ENCODE peak calls at places on chromosomes 1 and 21, in five cellular contexts. One of them, this sample, is unnamed.

GRCh38 chr1:155073377-155074272 is 5.0 kb upstream of the EFNA3 start:
- DNase-seq in natural killer cell: no peak
- DNase-seq in stimulated activated CD4-positive, alpha-beta T cell treated with anti-CD3 and anti-CD28 coated beads, Interleukin-4, amount 100 ng/mL, for 48 hours: no peak
- DNase-seq in astrocyte: no peak
- DNase-seq in RPMI8226: no peak
- DNase-seq in this sample: peak

GRCh38 chr21:17688912-17689874 is 76.5 kb upstream of the BTG3 start:
- DNase-seq in natural killer cell: peak
- DNase-seq in stimulated activated CD4-positive, alpha-beta T cell treated with anti-CD3 and anti-CD28 coated beads, Interleukin-4, amount 100 ng/mL, for 48 hours: peak
- DNase-seq in astrocyte: peak
- DNase-seq in RPMI8226: peak
- DNase-seq in this sample: no peak

GRCh38 chr1:50333595-50333974 is 89.7 kb downstream of the DMRTA2 start:
- DNase-seq in natural killer cell: peak
- DNase-seq in stimulated activated CD4-positive, alpha-beta T cell treated with anti-CD3 and anti-CD28 coated beads, Interleukin-4, amount 100 ng/mL, for 48 hours: peak
- DNase-seq in astrocyte: no peak
- DNase-seq in RPMI8226: peak
- DNase-seq in this sample: peak

GRCh38 chr21:30717105-30717504 is 1.5 kb downstream of the KRTAP21-3 start:
- DNase-seq in natural killer cell: no peak
- DNase-seq in stimulated activated CD4-positive, alpha-beta T cell treated with anti-CD3 and anti-CD28 coated beads, Interleukin-4, amount 100 ng/mL, for 48 hours: no peak
- DNase-seq in astrocyte: peak
- DNase-seq in RPMI8226: no peak
- DNase-seq in this sample: no peak

GRCh38 chr1:83838573-83838972 is 160.4 kb downstream of the TTLL7 start:
- DNase-seq in natural killer cell: no peak
- DNase-seq in stimulated activated CD4-positive, alpha-beta T cell treated with anti-CD3 and anti-CD28 coated beads, Interleukin-4, amount 100 ng/mL, for 48 hours: no peak
- DNase-seq in astrocyte: no peak
- DNase-seq in RPMI8226: no peak
- DNase-seq in this sample: no peak

GRCh38 chr1:215022204-215022603 is 60.3 kb upstream of the KCNK2 start:
- DNase-seq in natural killer cell: no peak
- DNase-seq in stimulated activated CD4-positive, alpha-beta T cell treated with anti-CD3 and anti-CD28 coated beads, Interleukin-4, amount 100 ng/mL, for 48 hours: no peak
- DNase-seq in astrocyte: no peak
- DNase-seq in RPMI8226: no peak
- DNase-seq in this sample: no peak

GRCh38 chr1:53582211-53583020 is 123.2 kb downstream of the DMRTB1 start:
- DNase-seq in natural killer cell: peak
- DNase-seq in stimulated activated CD4-positive, alpha-beta T cell treated with anti-CD3 and anti-CD28 coated beads, Interleukin-4, amount 100 ng/mL, for 48 hours: no peak
- DNase-seq in astrocyte: no peak
- DNase-seq in RPMI8226: peak
- DNase-seq in this sample: no peak

GRCh38 chr21:35204125-35204524 is 155.0 kb upstream of the RUNX1 start:
- DNase-seq in natural killer cell: no peak
- DNase-seq in stimulated activated CD4-positive, alpha-beta T cell treated with anti-CD3 and anti-CD28 coated beads, Interleukin-4, amount 100 ng/mL, for 48 hours: no peak
- DNase-seq in astrocyte: peak
- DNase-seq in RPMI8226: no peak
- DNase-seq in this sample: no peak

GRCh38 chr1:201461783-201462441 is 7.1 kb downstream of the PHLDA3 start:
- DNase-seq in natural killer cell: no peak
- DNase-seq in stimulated activated CD4-positive, alpha-beta T cell treated with anti-CD3 and anti-CD28 coated beads, Interleukin-4, amount 100 ng/mL, for 48 hours: no peak
- DNase-seq in astrocyte: peak
- DNase-seq in RPMI8226: no peak
- DNase-seq in this sample: no peak

GRCh38 chr1:5903031-5903430 is 89.2 kb downstream of the NPHP4 start:
- DNase-seq in natural killer cell: no peak
- DNase-seq in stimulated activated CD4-positive, alpha-beta T cell treated with anti-CD3 and anti-CD28 coated beads, Interleukin-4, amount 100 ng/mL, for 48 hours: no peak
- DNase-seq in astrocyte: no peak
- DNase-seq in RPMI8226: no peak
- DNase-seq in this sample: no peak

GRCh38 chr1:70458120-70458519 is 47.1 kb downstream of the CTH start:
- DNase-seq in natural killer cell: no peak
- DNase-seq in stimulated activated CD4-positive, alpha-beta T cell treated with anti-CD3 and anti-CD28 coated beads, Interleukin-4, amount 100 ng/mL, for 48 hours: no peak
- DNase-seq in astrocyte: no peak
- DNase-seq in RPMI8226: no peak
- DNase-seq in this sample: peak

GRCh38 chr1:52554756-52555155 is 1.9 kb upstream of the TUT4 start:
- DNase-seq in natural killer cell: no peak
- DNase-seq in stimulated activated CD4-positive, alpha-beta T cell treated with anti-CD3 and anti-CD28 coated beads, Interleukin-4, amount 100 ng/mL, for 48 hours: no peak
- DNase-seq in astrocyte: peak
- DNase-seq in RPMI8226: no peak
- DNase-seq in this sample: no peak

GRCh38 chr1:88188038-88188437 is 496.0 kb upstream of the PKN2 start:
- DNase-seq in natural killer cell: no peak
- DNase-seq in stimulated activated CD4-positive, alpha-beta T cell treated with anti-CD3 and anti-CD28 coated beads, Interleukin-4, amount 100 ng/mL, for 48 hours: no peak
- DNase-seq in astrocyte: no peak
- DNase-seq in RPMI8226: no peak
- DNase-seq in this sample: no peak

GRCh38 chr1:2300004-2300771 is 72.1 kb downstream of the SKI start:
- DNase-seq in natural killer cell: peak
- DNase-seq in stimulated activated CD4-positive, alpha-beta T cell treated with anti-CD3 and anti-CD28 coated beads, Interleukin-4, amount 100 ng/mL, for 48 hours: peak
- DNase-seq in astrocyte: no peak
- DNase-seq in RPMI8226: no peak
- DNase-seq in this sample: peak

GRCh38 chr1:1928231-1929101 is 9.4 kb upstream of the TMEM52 start:
- DNase-seq in natural killer cell: no peak
- DNase-seq in stimulated activated CD4-positive, alpha-beta T cell treated with anti-CD3 and anti-CD28 coated beads, Interleukin-4, amount 100 ng/mL, for 48 hours: no peak
- DNase-seq in astrocyte: no peak
- DNase-seq in RPMI8226: no peak
- DNase-seq in this sample: no peak

GRCh38 chr1:31396633-31397351 is 16.2 kb upstream of the SERINC2 start:
- DNase-seq in natural killer cell: no peak
- DNase-seq in stimulated activated CD4-positive, alpha-beta T cell treated with anti-CD3 and anti-CD28 coated beads, Interleukin-4, amount 100 ng/mL, for 48 hours: no peak
- DNase-seq in astrocyte: peak
- DNase-seq in RPMI8226: no peak
- DNase-seq in this sample: no peak

GRCh38 chr1:230208619-230209261 is 141.7 kb downstream of the GALNT2 start:
- DNase-seq in natural killer cell: peak
- DNase-seq in stimulated activated CD4-positive, alpha-beta T cell treated with anti-CD3 and anti-CD28 coated beads, Interleukin-4, amount 100 ng/mL, for 48 hours: peak
- DNase-seq in astrocyte: no peak
- DNase-seq in RPMI8226: no peak
- DNase-seq in this sample: no peak

GRCh38 chr1:206802401-206802800 is 30.1 kb upstream of the IL10 start:
- DNase-seq in natural killer cell: no peak
- DNase-seq in stimulated activated CD4-positive, alpha-beta T cell treated with anti-CD3 and anti-CD28 coated beads, Interleukin-4, amount 100 ng/mL, for 48 hours: no peak
- DNase-seq in astrocyte: no peak
- DNase-seq in RPMI8226: no peak
- DNase-seq in this sample: no peak

GRCh38 chr1:152143147-152143845 is 15.7 kb downstream of the RPTN start:
- DNase-seq in natural killer cell: no peak
- DNase-seq in stimulated activated CD4-positive, alpha-beta T cell treated with anti-CD3 and anti-CD28 coated beads, Interleukin-4, amount 100 ng/mL, for 48 hours: peak
- DNase-seq in astrocyte: no peak
- DNase-seq in RPMI8226: no peak
- DNase-seq in this sample: no peak

GRCh38 chr1:8348056-8348776 is 30.3 kb downstream of the SLC45A1 start:
- DNase-seq in natural killer cell: no peak
- DNase-seq in stimulated activated CD4-positive, alpha-beta T cell treated with anti-CD3 and anti-CD28 coated beads, Interleukin-4, amount 100 ng/mL, for 48 hours: no peak
- DNase-seq in astrocyte: no peak
- DNase-seq in RPMI8226: no peak
- DNase-seq in this sample: no peak

GRCh38 chr1:9473032-9473792 is 66.1 kb upstream of the SLC25A33 start:
- DNase-seq in natural killer cell: no peak
- DNase-seq in stimulated activated CD4-positive, alpha-beta T cell treated with anti-CD3 and anti-CD28 coated beads, Interleukin-4, amount 100 ng/mL, for 48 hours: no peak
- DNase-seq in astrocyte: peak
- DNase-seq in RPMI8226: no peak
- DNase-seq in this sample: no peak

GRCh38 chr1:54624466-54625464 is 1.4 kb upstream of the FAM151A start:
- DNase-seq in natural killer cell: no peak
- DNase-seq in stimulated activated CD4-positive, alpha-beta T cell treated with anti-CD3 and anti-CD28 coated beads, Interleukin-4, amount 100 ng/mL, for 48 hours: no peak
- DNase-seq in astrocyte: no peak
- DNase-seq in RPMI8226: no peak
- DNase-seq in this sample: no peak

GRCh38 chr21:41168391-41169257 is 664 bp downstream of the BACE2 start:
- DNase-seq in natural killer cell: no peak
- DNase-seq in stimulated activated CD4-positive, alpha-beta T cell treated with anti-CD3 and anti-CD28 coated beads, Interleukin-4, amount 100 ng/mL, for 48 hours: no peak
- DNase-seq in astrocyte: peak
- DNase-seq in RPMI8226: peak
- DNase-seq in this sample: peak

GRCh38 chr21:20388400-20388799 is 609.8 kb upstream of the NCAM2 start:
- DNase-seq in natural killer cell: no peak
- DNase-seq in stimulated activated CD4-positive, alpha-beta T cell treated with anti-CD3 and anti-CD28 coated beads, Interleukin-4, amount 100 ng/mL, for 48 hours: no peak
- DNase-seq in astrocyte: no peak
- DNase-seq in RPMI8226: no peak
- DNase-seq in this sample: no peak

GRCh38 chr1:14773621-14774020 is 175.1 kb downstream of the KAZN start:
- DNase-seq in natural killer cell: no peak
- DNase-seq in stimulated activated CD4-positive, alpha-beta T cell treated with anti-CD3 and anti-CD28 coated beads, Interleukin-4, amount 100 ng/mL, for 48 hours: no peak
- DNase-seq in astrocyte: no peak
- DNase-seq in RPMI8226: no peak
- DNase-seq in this sample: no peak

GRCh38 chr1:59156526-59157196 is 140.2 kb upstream of the FGGY start:
- DNase-seq in natural killer cell: no peak
- DNase-seq in stimulated activated CD4-positive, alpha-beta T cell treated with anti-CD3 and anti-CD28 coated beads, Interleukin-4, amount 100 ng/mL, for 48 hours: no peak
- DNase-seq in astrocyte: peak
- DNase-seq in RPMI8226: no peak
- DNase-seq in this sample: no peak

GRCh38 chr1:19101244-19101643 is 108.8 kb downstream of the UBR4 start:
- DNase-seq in natural killer cell: no peak
- DNase-seq in stimulated activated CD4-positive, alpha-beta T cell treated with anti-CD3 and anti-CD28 coated beads, Interleukin-4, amount 100 ng/mL, for 48 hours: no peak
- DNase-seq in astrocyte: no peak
- DNase-seq in RPMI8226: no peak
- DNase-seq in this sample: no peak